ENCODE peak calls at places on chromosomes 16 and 17, in six cellular contexts. One of them, this sample, is unnamed.

GRCh38 chr17:76434870-76435269 is 18.1 kb downstream of the UBE2O start:
- DNase-seq in dermis blood vessel endothelial cell: peak
- DNase-seq in stimulated activated CD8-positive, alpha-beta memory T cell treated with anti-CD3 and anti-CD28 coated beads, Interleukin-7, amount 100 ng/mL, for 24 hours: no peak
- DNase-seq in EL: no peak
- DNase-seq in HuH-7.5: no peak
- DNase-seq in activated effector memory CD4-positive, alpha-beta T cell treated with Interleukin-2 at 50 U/mL for 16 hours: no peak
- DNase-seq in this sample: no peak

GRCh38 chr16:74253146-74253545 is 43.5 kb upstream of the PSMD7 start:
- DNase-seq in dermis blood vessel endothelial cell: no peak
- DNase-seq in stimulated activated CD8-positive, alpha-beta memory T cell treated with anti-CD3 and anti-CD28 coated beads, Interleukin-7, amount 100 ng/mL, for 24 hours: no peak
- DNase-seq in EL: no peak
- DNase-seq in HuH-7.5: no peak
- DNase-seq in activated effector memory CD4-positive, alpha-beta T cell treated with Interleukin-2 at 50 U/mL for 16 hours: no peak
- DNase-seq in this sample: no peak

GRCh38 chr16:66228791-66229190 is 137.7 kb upstream of the CDH5 start:
- DNase-seq in dermis blood vessel endothelial cell: no peak
- DNase-seq in stimulated activated CD8-positive, alpha-beta memory T cell treated with anti-CD3 and anti-CD28 coated beads, Interleukin-7, amount 100 ng/mL, for 24 hours: no peak
- DNase-seq in EL: no peak
- DNase-seq in HuH-7.5: no peak
- DNase-seq in activated effector memory CD4-positive, alpha-beta T cell treated with Interleukin-2 at 50 U/mL for 16 hours: no peak
- DNase-seq in this sample: no peak

GRCh38 chr17:67718325-67718941 is 697 bp downstream of the NOL11 start:
- DNase-seq in dermis blood vessel endothelial cell: peak
- DNase-seq in stimulated activated CD8-positive, alpha-beta memory T cell treated with anti-CD3 and anti-CD28 coated beads, Interleukin-7, amount 100 ng/mL, for 24 hours: no peak
- DNase-seq in EL: peak
- DNase-seq in HuH-7.5: peak
- DNase-seq in activated effector memory CD4-positive, alpha-beta T cell treated with Interleukin-2 at 50 U/mL for 16 hours: no peak
- DNase-seq in this sample: no peak

GRCh38 chr17:497587-498034 is 145.0 kb upstream of the RPH3AL start:
- DNase-seq in dermis blood vessel endothelial cell: no peak
- DNase-seq in stimulated activated CD8-positive, alpha-beta memory T cell treated with anti-CD3 and anti-CD28 coated beads, Interleukin-7, amount 100 ng/mL, for 24 hours: no peak
- DNase-seq in EL: no peak
- DNase-seq in HuH-7.5: no peak
- DNase-seq in activated effector memory CD4-positive, alpha-beta T cell treated with Interleukin-2 at 50 U/mL for 16 hours: no peak
- DNase-seq in this sample: no peak

GRCh38 chr16:89530401-89531381 is 22.5 kb downstream of the SPG7 start:
- DNase-seq in dermis blood vessel endothelial cell: no peak
- DNase-seq in stimulated activated CD8-positive, alpha-beta memory T cell treated with anti-CD3 and anti-CD28 coated beads, Interleukin-7, amount 100 ng/mL, for 24 hours: no peak
- DNase-seq in EL: no peak
- DNase-seq in HuH-7.5: no peak
- DNase-seq in activated effector memory CD4-positive, alpha-beta T cell treated with Interleukin-2 at 50 U/mL for 16 hours: no peak
- DNase-seq in this sample: no peak

GRCh38 chr16:57944961-57945739 is 25.8 kb downstream of the CNGB1 start:
- DNase-seq in dermis blood vessel endothelial cell: no peak
- DNase-seq in stimulated activated CD8-positive, alpha-beta memory T cell treated with anti-CD3 and anti-CD28 coated beads, Interleukin-7, amount 100 ng/mL, for 24 hours: no peak
- DNase-seq in EL: no peak
- DNase-seq in HuH-7.5: no peak
- DNase-seq in activated effector memory CD4-positive, alpha-beta T cell treated with Interleukin-2 at 50 U/mL for 16 hours: no peak
- DNase-seq in this sample: no peak

GRCh38 chr17:6108382-6108781 is 38.2 kb downstream of the WSCD1 start:
- DNase-seq in dermis blood vessel endothelial cell: no peak
- DNase-seq in stimulated activated CD8-positive, alpha-beta memory T cell treated with anti-CD3 and anti-CD28 coated beads, Interleukin-7, amount 100 ng/mL, for 24 hours: no peak
- DNase-seq in EL: no peak
- DNase-seq in HuH-7.5: no peak
- DNase-seq in activated effector memory CD4-positive, alpha-beta T cell treated with Interleukin-2 at 50 U/mL for 16 hours: no peak
- DNase-seq in this sample: no peak

GRCh38 chr17:4246674-4247073 is 17.1 kb downstream of the ANKFY1 start:
- DNase-seq in dermis blood vessel endothelial cell: no peak
- DNase-seq in stimulated activated CD8-positive, alpha-beta memory T cell treated with anti-CD3 and anti-CD28 coated beads, Interleukin-7, amount 100 ng/mL, for 24 hours: no peak
- DNase-seq in EL: no peak
- DNase-seq in HuH-7.5: no peak
- DNase-seq in activated effector memory CD4-positive, alpha-beta T cell treated with Interleukin-2 at 50 U/mL for 16 hours: no peak
- DNase-seq in this sample: no peak

GRCh38 chr17:79515646-79516604 is 94.9 kb downstream of the RBFOX3 start:
- DNase-seq in dermis blood vessel endothelial cell: no peak
- DNase-seq in stimulated activated CD8-positive, alpha-beta memory T cell treated with anti-CD3 and anti-CD28 coated beads, Interleukin-7, amount 100 ng/mL, for 24 hours: no peak
- DNase-seq in EL: no peak
- DNase-seq in HuH-7.5: no peak
- DNase-seq in activated effector memory CD4-positive, alpha-beta T cell treated with Interleukin-2 at 50 U/mL for 16 hours: no peak
- DNase-seq in this sample: no peak

GRCh38 chr16:27800817-27801216 is 250.9 kb downstream of the KATNIP start:
- DNase-seq in dermis blood vessel endothelial cell: no peak
- DNase-seq in stimulated activated CD8-positive, alpha-beta memory T cell treated with anti-CD3 and anti-CD28 coated beads, Interleukin-7, amount 100 ng/mL, for 24 hours: no peak
- DNase-seq in EL: no peak
- DNase-seq in HuH-7.5: no peak
- DNase-seq in activated effector memory CD4-positive, alpha-beta T cell treated with Interleukin-2 at 50 U/mL for 16 hours: no peak
- DNase-seq in this sample: no peak

GRCh38 chr16:9260665-9261064 is 169.2 kb downstream of the HAPSTR1 start:
- DNase-seq in dermis blood vessel endothelial cell: no peak
- DNase-seq in stimulated activated CD8-positive, alpha-beta memory T cell treated with anti-CD3 and anti-CD28 coated beads, Interleukin-7, amount 100 ng/mL, for 24 hours: no peak
- DNase-seq in EL: no peak
- DNase-seq in HuH-7.5: no peak
- DNase-seq in activated effector memory CD4-positive, alpha-beta T cell treated with Interleukin-2 at 50 U/mL for 16 hours: no peak
- DNase-seq in this sample: no peak

GRCh38 chr17:33038740-33039139 is 47.1 kb downstream of the SPACA3 start:
- DNase-seq in dermis blood vessel endothelial cell: peak
- DNase-seq in stimulated activated CD8-positive, alpha-beta memory T cell treated with anti-CD3 and anti-CD28 coated beads, Interleukin-7, amount 100 ng/mL, for 24 hours: no peak
- DNase-seq in EL: peak
- DNase-seq in HuH-7.5: peak
- DNase-seq in activated effector memory CD4-positive, alpha-beta T cell treated with Interleukin-2 at 50 U/mL for 16 hours: no peak
- DNase-seq in this sample: peak

GRCh38 chr16:529012-529575 is 1.6 kb downstream of the CAPN15 start:
- DNase-seq in dermis blood vessel endothelial cell: no peak
- DNase-seq in stimulated activated CD8-positive, alpha-beta memory T cell treated with anti-CD3 and anti-CD28 coated beads, Interleukin-7, amount 100 ng/mL, for 24 hours: no peak
- DNase-seq in EL: no peak
- DNase-seq in HuH-7.5: no peak
- DNase-seq in activated effector memory CD4-positive, alpha-beta T cell treated with Interleukin-2 at 50 U/mL for 16 hours: peak
- DNase-seq in this sample: no peak

GRCh38 chr17:27466748-27467375 is 10.6 kb downstream of the KSR1 start:
- DNase-seq in dermis blood vessel endothelial cell: peak
- DNase-seq in stimulated activated CD8-positive, alpha-beta memory T cell treated with anti-CD3 and anti-CD28 coated beads, Interleukin-7, amount 100 ng/mL, for 24 hours: peak
- DNase-seq in EL: no peak
- DNase-seq in HuH-7.5: no peak
- DNase-seq in activated effector memory CD4-positive, alpha-beta T cell treated with Interleukin-2 at 50 U/mL for 16 hours: peak
- DNase-seq in this sample: no peak

GRCh38 chr17:5034651-5035050 is 575 bp downstream of the SLC52A1 start:
- DNase-seq in dermis blood vessel endothelial cell: no peak
- DNase-seq in stimulated activated CD8-positive, alpha-beta memory T cell treated with anti-CD3 and anti-CD28 coated beads, Interleukin-7, amount 100 ng/mL, for 24 hours: no peak
- DNase-seq in EL: no peak
- DNase-seq in HuH-7.5: no peak
- DNase-seq in activated effector memory CD4-positive, alpha-beta T cell treated with Interleukin-2 at 50 U/mL for 16 hours: no peak
- DNase-seq in this sample: no peak

GRCh38 chr16:82368041-82368440 is 198.0 kb upstream of the MPHOSPH6 start:
- DNase-seq in dermis blood vessel endothelial cell: peak
- DNase-seq in stimulated activated CD8-positive, alpha-beta memory T cell treated with anti-CD3 and anti-CD28 coated beads, Interleukin-7, amount 100 ng/mL, for 24 hours: no peak
- DNase-seq in EL: peak
- DNase-seq in HuH-7.5: peak
- DNase-seq in activated effector memory CD4-positive, alpha-beta T cell treated with Interleukin-2 at 50 U/mL for 16 hours: no peak
- DNase-seq in this sample: no peak

GRCh38 chr16:27820646-27821345 is 242.7 kb downstream of the GSG1L start:
- DNase-seq in dermis blood vessel endothelial cell: no peak
- DNase-seq in stimulated activated CD8-positive, alpha-beta memory T cell treated with anti-CD3 and anti-CD28 coated beads, Interleukin-7, amount 100 ng/mL, for 24 hours: no peak
- DNase-seq in EL: no peak
- DNase-seq in HuH-7.5: no peak
- DNase-seq in activated effector memory CD4-positive, alpha-beta T cell treated with Interleukin-2 at 50 U/mL for 16 hours: no peak
- DNase-seq in this sample: no peak

GRCh38 chr16:86061771-86062170 is 162.8 kb downstream of the IRF8 start:
- DNase-seq in dermis blood vessel endothelial cell: no peak
- DNase-seq in stimulated activated CD8-positive, alpha-beta memory T cell treated with anti-CD3 and anti-CD28 coated beads, Interleukin-7, amount 100 ng/mL, for 24 hours: no peak
- DNase-seq in EL: no peak
- DNase-seq in HuH-7.5: no peak
- DNase-seq in activated effector memory CD4-positive, alpha-beta T cell treated with Interleukin-2 at 50 U/mL for 16 hours: no peak
- DNase-seq in this sample: no peak

GRCh38 chr16:2773188-2773968 is 3.7 kb downstream of the ELOB start:
- DNase-seq in dermis blood vessel endothelial cell: no peak
- DNase-seq in stimulated activated CD8-positive, alpha-beta memory T cell treated with anti-CD3 and anti-CD28 coated beads, Interleukin-7, amount 100 ng/mL, for 24 hours: no peak
- DNase-seq in EL: peak
- DNase-seq in HuH-7.5: no peak
- DNase-seq in activated effector memory CD4-positive, alpha-beta T cell treated with Interleukin-2 at 50 U/mL for 16 hours: no peak
- DNase-seq in this sample: no peak

GRCh38 chr17:72682597-72682996 is 409.9 kb downstream of the SLC39A11 start:
- DNase-seq in dermis blood vessel endothelial cell: no peak
- DNase-seq in stimulated activated CD8-positive, alpha-beta memory T cell treated with anti-CD3 and anti-CD28 coated beads, Interleukin-7, amount 100 ng/mL, for 24 hours: no peak
- DNase-seq in EL: peak
- DNase-seq in HuH-7.5: no peak
- DNase-seq in activated effector memory CD4-positive, alpha-beta T cell treated with Interleukin-2 at 50 U/mL for 16 hours: no peak
- DNase-seq in this sample: no peak

GRCh38 chr17:57861000-57861736 is 11.3 kb upstream of the MRPS23 start:
- DNase-seq in dermis blood vessel endothelial cell: peak
- DNase-seq in stimulated activated CD8-positive, alpha-beta memory T cell treated with anti-CD3 and anti-CD28 coated beads, Interleukin-7, amount 100 ng/mL, for 24 hours: no peak
- DNase-seq in EL: no peak
- DNase-seq in HuH-7.5: peak
- DNase-seq in activated effector memory CD4-positive, alpha-beta T cell treated with Interleukin-2 at 50 U/mL for 16 hours: peak
- DNase-seq in this sample: no peak

GRCh38 chr16:13919330-13919682 is 648 bp upstream of the ERCC4 start:
- DNase-seq in dermis blood vessel endothelial cell: peak
- DNase-seq in stimulated activated CD8-positive, alpha-beta memory T cell treated with anti-CD3 and anti-CD28 coated beads, Interleukin-7, amount 100 ng/mL, for 24 hours: no peak
- DNase-seq in EL: no peak
- DNase-seq in HuH-7.5: peak
- DNase-seq in activated effector memory CD4-positive, alpha-beta T cell treated with Interleukin-2 at 50 U/mL for 16 hours: no peak
- DNase-seq in this sample: no peak

GRCh38 chr16:88298166-88298881 is 84.4 kb upstream of the ZNF469 start:
- DNase-seq in dermis blood vessel endothelial cell: no peak
- DNase-seq in stimulated activated CD8-positive, alpha-beta memory T cell treated with anti-CD3 and anti-CD28 coated beads, Interleukin-7, amount 100 ng/mL, for 24 hours: no peak
- DNase-seq in EL: peak
- DNase-seq in HuH-7.5: no peak
- DNase-seq in activated effector memory CD4-positive, alpha-beta T cell treated with Interleukin-2 at 50 U/mL for 16 hours: no peak
- DNase-seq in this sample: no peak

GRCh38 chr17:41786227-41787020 is at the start of gene JUP:
- DNase-seq in dermis blood vessel endothelial cell: peak
- DNase-seq in stimulated activated CD8-positive, alpha-beta memory T cell treated with anti-CD3 and anti-CD28 coated beads, Interleukin-7, amount 100 ng/mL, for 24 hours: peak
- DNase-seq in EL: peak
- DNase-seq in HuH-7.5: peak
- DNase-seq in activated effector memory CD4-positive, alpha-beta T cell treated with Interleukin-2 at 50 U/mL for 16 hours: peak
- DNase-seq in this sample: peak

GRCh38 chr16:30082545-30083090 is 6.8 kb downstream of the PPP4C start:
- DNase-seq in dermis blood vessel endothelial cell: no peak
- DNase-seq in stimulated activated CD8-positive, alpha-beta memory T cell treated with anti-CD3 and anti-CD28 coated beads, Interleukin-7, amount 100 ng/mL, for 24 hours: no peak
- DNase-seq in EL: no peak
- DNase-seq in HuH-7.5: peak
- DNase-seq in activated effector memory CD4-positive, alpha-beta T cell treated with Interleukin-2 at 50 U/mL for 16 hours: no peak
- DNase-seq in this sample: no peak

GRCh38 chr17:4310349-4311060 is 46.7 kb upstream of the ANKFY1 start:
- DNase-seq in dermis blood vessel endothelial cell: peak
- DNase-seq in stimulated activated CD8-positive, alpha-beta memory T cell treated with anti-CD3 and anti-CD28 coated beads, Interleukin-7, amount 100 ng/mL, for 24 hours: no peak
- DNase-seq in EL: no peak
- DNase-seq in HuH-7.5: no peak
- DNase-seq in activated effector memory CD4-positive, alpha-beta T cell treated with Interleukin-2 at 50 U/mL for 16 hours: no peak
- DNase-seq in this sample: no peak

GRCh38 chr16:20944861-20945390 is 44.4 kb downstream of the LYRM1 start:
- DNase-seq in dermis blood vessel endothelial cell: peak
- DNase-seq in stimulated activated CD8-positive, alpha-beta memory T cell treated with anti-CD3 and anti-CD28 coated beads, Interleukin-7, amount 100 ng/mL, for 24 hours: peak
- DNase-seq in EL: peak
- DNase-seq in HuH-7.5: no peak
- DNase-seq in activated effector memory CD4-positive, alpha-beta T cell treated with Interleukin-2 at 50 U/mL for 16 hours: no peak
- DNase-seq in this sample: no peak

GRCh38 chr16:53752566-53752965 is 48.6 kb downstream of the FTO start:
- DNase-seq in dermis blood vessel endothelial cell: no peak
- DNase-seq in stimulated activated CD8-positive, alpha-beta memory T cell treated with anti-CD3 and anti-CD28 coated beads, Interleukin-7, amount 100 ng/mL, for 24 hours: no peak
- DNase-seq in EL: no peak
- DNase-seq in HuH-7.5: no peak
- DNase-seq in activated effector memory CD4-positive, alpha-beta T cell treated with Interleukin-2 at 50 U/mL for 16 hours: no peak
- DNase-seq in this sample: no peak

GRCh38 chr17:57140321-57140720 is 55.3 kb downstream of the AKAP1 start:
- DNase-seq in dermis blood vessel endothelial cell: no peak
- DNase-seq in stimulated activated CD8-positive, alpha-beta memory T cell treated with anti-CD3 and anti-CD28 coated beads, Interleukin-7, amount 100 ng/mL, for 24 hours: no peak
- DNase-seq in EL: no peak
- DNase-seq in HuH-7.5: no peak
- DNase-seq in activated effector memory CD4-positive, alpha-beta T cell treated with Interleukin-2 at 50 U/mL for 16 hours: no peak
- DNase-seq in this sample: no peak

GRCh38 chr16:30407794-30408534 is 558 bp downstream of the ZNF771 start:
- DNase-seq in dermis blood vessel endothelial cell: no peak
- DNase-seq in stimulated activated CD8-positive, alpha-beta memory T cell treated with anti-CD3 and anti-CD28 coated beads, Interleukin-7, amount 100 ng/mL, for 24 hours: no peak
- DNase-seq in EL: peak
- DNase-seq in HuH-7.5: no peak
- DNase-seq in activated effector memory CD4-positive, alpha-beta T cell treated with Interleukin-2 at 50 U/mL for 16 hours: no peak
- DNase-seq in this sample: peak

GRCh38 chr17:78401246-78401645 is 22.8 kb downstream of the PGS1 start:
- DNase-seq in dermis blood vessel endothelial cell: no peak
- DNase-seq in stimulated activated CD8-positive, alpha-beta memory T cell treated with anti-CD3 and anti-CD28 coated beads, Interleukin-7, amount 100 ng/mL, for 24 hours: no peak
- DNase-seq in EL: peak
- DNase-seq in HuH-7.5: no peak
- DNase-seq in activated effector memory CD4-positive, alpha-beta T cell treated with Interleukin-2 at 50 U/mL for 16 hours: no peak
- DNase-seq in this sample: no peak

GRCh38 chr17:40588557-40588956 is 23.3 kb upstream of the CCR7 start:
- DNase-seq in dermis blood vessel endothelial cell: peak
- DNase-seq in stimulated activated CD8-positive, alpha-beta memory T cell treated with anti-CD3 and anti-CD28 coated beads, Interleukin-7, amount 100 ng/mL, for 24 hours: no peak
- DNase-seq in EL: no peak
- DNase-seq in HuH-7.5: no peak
- DNase-seq in activated effector memory CD4-positive, alpha-beta T cell treated with Interleukin-2 at 50 U/mL for 16 hours: no peak
- DNase-seq in this sample: no peak

GRCh38 chr16:69476920-69477418 is 52.5 kb downstream of the CYB5B start:
- DNase-seq in dermis blood vessel endothelial cell: peak
- DNase-seq in stimulated activated CD8-positive, alpha-beta memory T cell treated with anti-CD3 and anti-CD28 coated beads, Interleukin-7, amount 100 ng/mL, for 24 hours: no peak
- DNase-seq in EL: peak
- DNase-seq in HuH-7.5: no peak
- DNase-seq in activated effector memory CD4-positive, alpha-beta T cell treated with Interleukin-2 at 50 U/mL for 16 hours: no peak
- DNase-seq in this sample: no peak

This sample was measured in H1.